ENCODE peak calls at places on chromosome 19, in five cellular contexts. W is HEK293T, I is GM12878, P is H1, G is HepG2. L is an unnamed sample.

GRCh38 chr19:4897146-4897545 is 5.5 kb downstream of the ARRDC5 start:
- DNase-seq in I (no peak), P (no peak), G (no peak), W (no peak), L (no peak)

GRCh38 chr19:48501446-48501960 is 10.1 kb downstream of the LMTK3 start:
- DNase-seq in W (peak; percentile 68), I (peak; percentile 43), G (peak; percentile 84), P (peak; percentile 90), L (peak; percentile 90)

GRCh38 chr19:19098703-19099632 is 35.2 kb downstream of the SLC25A42 start:
- DNase-seq in W (no peak), I (no peak), G (peak; percentile 97), P (no peak), L (no peak)

GRCh38 chr19:48629599-48630288 is 7.4 kb downstream of the DBP start:
- DNase-seq in P (peak; percentile 100), W (peak; percentile 67), I (no peak), G (no peak), L (peak; percentile 74)

GRCh38 chr19:13055213-13056051 is 47.2 kb downstream of the LYL1 start:
- DNase-seq in W (no peak), G (no peak), P (peak; percentile 80), I (no peak), L (no peak)

GRCh38 chr19:41811036-41811435 is 14.6 kb downstream of the CEACAM3 start:
- DNase-seq in P (no peak), W (no peak), G (no peak), I (no peak), L (no peak)

GRCh38 chr19:35533822-35534521 is 716 bp downstream of the GAPDHS start:
- DNase-seq in P (peak; percentile 82), W (no peak), G (peak; percentile 23), I (no peak), L (no peak)

GRCh38 chr19:29840066-29840950 is 28.5 kb downstream of the CCNE1 start:
- DNase-seq in I (no peak), W (no peak), G (no peak), P (no peak), L (no peak)

GRCh38 chr19:20182232-20182785 is 15.3 kb downstream of the ZNF486 start:
- DNase-seq in I (no peak), W (no peak), P (no peak), G (no peak), L (no peak)

GRCh38 chr19:40808021-40808325 is 9.0 kb downstream of the EGLN2 start:
- DNase-seq in G (no peak), W (no peak), P (no peak), I (no peak), L (no peak)

GRCh38 chr19:19597809-19598306 is 20.6 kb downstream of the PBX4 start:
- DNase-seq in P (no peak), I (peak; percentile 99), W (no peak), G (peak; percentile 27), L (no peak)

GRCh38 chr19:12873891-12874745 is 7.1 kb downstream of the DNASE2 start:
- DNase-seq in I (no peak), G (no peak), P (no peak), W (no peak), L (no peak)

GRCh38 chr19:11020423-11020822 is 59.6 kb downstream of the SMARCA4 start:
- DNase-seq in W (no peak), P (no peak), I (no peak), G (no peak), L (no peak)

GRCh38 chr19:30656520-30657100 is 284.4 kb downstream of the ZNF536 start:
- DNase-seq in I (no peak), P (no peak), G (no peak), W (no peak), L (no peak)

GRCh38 chr19:22545751-22546150 is 88.4 kb upstream of the ZNF492 start:
- DNase-seq in G (peak; percentile 3), P (peak; percentile 63), W (peak; percentile 38), I (no peak), L (peak; percentile 81)

GRCh38 chr19:48715681-48716171 is 3.8 kb downstream of the MAMSTR start:
- DNase-seq in G (no peak), P (no peak), W (no peak), I (no peak), L (no peak)

GRCh38 chr19:29415507-29415906 is 110.3 kb upstream of the VSTM2B start:
- DNase-seq in W (no peak), P (peak; percentile 54), G (no peak), I (no peak), L (no peak)

GRCh38 chr19:53103903-53104203 is 631 bp upstream of the ZNF160 start:
- DNase-seq in W (no peak), G (no peak), P (no peak), I (no peak), L (no peak)

GRCh38 chr19:18002347-18002850 is 5.6 kb upstream of the ARRDC2 start:
- DNase-seq in G (no peak), I (no peak), P (no peak), W (no peak), L (no peak)

GRCh38 chr19:29303035-29303706 is 90.2 kb upstream of the UQCRFS1 start:
- DNase-seq in I (no peak), W (no peak), G (no peak), P (no peak), L (no peak)

GRCh38 chr19:2805261-2805900 is 14.3 kb upstream of the ZNF554 start:
- DNase-seq in P (no peak), W (no peak), I (no peak), G (no peak), L (no peak)

GRCh38 chr19:41323023-41323422 is 13.1 kb downstream of the CCDC97 start:
- DNase-seq in P (no peak), G (no peak), I (no peak), W (no peak), L (no peak)

GRCh38 chr19:55460670-55461258 is 678 bp downstream of the ISOC2 start:
- DNase-seq in I (no peak), G (peak; percentile 84), P (peak; percentile 92), W (peak; percentile 71), L (peak; percentile 28)

GRCh38 chr19:40704491-40705361 is 12.0 kb downstream of the COQ8B start:
- DNase-seq in P (no peak), G (no peak), I (no peak), W (no peak), L (no peak)

GRCh38 chr19:10285393-10285792 is 1.4 kb upstream of the ICAM4 start:
- DNase-seq in G (no peak), P (no peak), I (no peak), W (no peak), L (no peak)

GRCh38 chr19:18029617-18030338 is 21.8 kb downstream of the ARRDC2 start:
- DNase-seq in P (no peak), G (peak; percentile 79), W (no peak), I (no peak), L (no peak)

GRCh38 chr19:52248256-52248655 is 21.1 kb upstream of the ZNF766 start:
- DNase-seq in I (no peak), G (peak; percentile 40), W (no peak), P (peak; percentile 56), L (no peak)

GRCh38 chr19:39497850-39498261 is 891 bp upstream of the DLL3 start:
- DNase-seq in I (no peak), W (peak; percentile 64), G (peak; percentile 36), P (peak; percentile 85), L (no peak)
- TF ChIP-seq SUZ12 in I (no peak), W (no peak), G (no peak), P (no peak), L (no peak)

DNA sequence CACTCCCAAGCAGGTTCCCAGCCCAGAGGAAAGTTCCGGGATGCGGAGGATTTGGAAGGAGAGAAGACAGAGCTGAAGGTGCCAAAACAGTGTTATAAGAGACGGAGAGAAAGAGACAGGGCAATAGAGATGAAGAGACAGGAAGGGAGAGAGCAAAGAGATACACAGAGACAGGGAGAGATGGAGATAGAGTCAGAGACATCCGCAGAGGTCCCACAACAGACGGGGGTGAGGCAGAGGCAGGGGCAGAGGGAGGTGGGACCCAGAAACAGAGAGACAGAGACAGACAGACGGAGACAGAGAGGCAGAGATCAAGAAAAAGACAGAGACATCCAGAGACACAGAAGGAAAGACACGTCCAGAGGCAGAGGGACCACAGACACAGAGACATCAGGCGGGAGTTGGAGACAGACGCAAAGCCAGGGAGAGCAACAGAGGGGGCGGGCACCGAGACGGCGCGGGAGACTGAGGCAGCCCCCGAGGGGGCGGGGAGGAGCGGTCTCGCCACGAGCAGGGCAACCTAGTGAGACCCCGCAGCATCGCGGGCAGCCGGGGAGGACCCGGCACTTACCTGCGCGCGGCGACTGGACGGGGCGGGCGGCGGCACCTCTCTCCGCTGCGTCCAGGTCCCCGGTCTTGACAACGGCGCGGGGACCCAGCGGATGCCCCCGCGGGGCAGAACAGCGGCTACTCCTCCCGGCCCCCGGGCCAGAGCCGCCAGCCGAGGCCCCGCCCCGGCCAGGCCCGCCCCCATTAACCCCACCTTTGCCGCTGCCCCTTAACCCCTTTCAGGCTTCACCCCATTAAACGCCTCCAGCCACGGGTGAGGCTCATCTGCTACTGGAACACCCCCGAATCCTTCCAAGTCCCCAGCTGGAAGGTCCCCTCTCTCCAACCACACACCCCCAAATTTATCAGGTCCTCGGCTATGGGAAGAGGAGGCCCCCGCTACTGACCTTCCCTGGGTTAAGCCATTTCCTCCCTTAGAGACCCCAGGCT is at the start of gene GPR4:
- DNase-seq in G (no peak), W (peak; percentile 27), I (no peak), P (peak; percentile 82), L (no peak)
- TF ChIP-seq SUZ12 in G (no peak), W (no peak), I (no peak), P (no peak), L (no peak)

GRCh38 chr19:47228168-47228936 is 2.6 kb downstream of the BBC3 start:
- DNase-seq in G (peak; percentile 69), W (no peak), P (peak; percentile 72), I (no peak), L (no peak)

GRCh38 chr19:47227347-47228167 is 3.4 kb downstream of the BBC3 start:
- DNase-seq in W (peak; percentile 60), G (peak; percentile 88), I (peak; percentile 69), P (peak; percentile 94), L (peak; percentile 95)

GRCh38 chr19:47229674-47230121 is 1.3 kb downstream of the BBC3 start:
- DNase-seq in P (no peak), I (no peak), W (no peak), G (no peak), L (no peak)

GRCh38 chr19:47230122-47230920 is 678 bp downstream of the BBC3 start:
- DNase-seq in G (peak; percentile 32), P (peak; percentile 93), I (no peak), W (peak; percentile 45), L (no peak)

DNA sequence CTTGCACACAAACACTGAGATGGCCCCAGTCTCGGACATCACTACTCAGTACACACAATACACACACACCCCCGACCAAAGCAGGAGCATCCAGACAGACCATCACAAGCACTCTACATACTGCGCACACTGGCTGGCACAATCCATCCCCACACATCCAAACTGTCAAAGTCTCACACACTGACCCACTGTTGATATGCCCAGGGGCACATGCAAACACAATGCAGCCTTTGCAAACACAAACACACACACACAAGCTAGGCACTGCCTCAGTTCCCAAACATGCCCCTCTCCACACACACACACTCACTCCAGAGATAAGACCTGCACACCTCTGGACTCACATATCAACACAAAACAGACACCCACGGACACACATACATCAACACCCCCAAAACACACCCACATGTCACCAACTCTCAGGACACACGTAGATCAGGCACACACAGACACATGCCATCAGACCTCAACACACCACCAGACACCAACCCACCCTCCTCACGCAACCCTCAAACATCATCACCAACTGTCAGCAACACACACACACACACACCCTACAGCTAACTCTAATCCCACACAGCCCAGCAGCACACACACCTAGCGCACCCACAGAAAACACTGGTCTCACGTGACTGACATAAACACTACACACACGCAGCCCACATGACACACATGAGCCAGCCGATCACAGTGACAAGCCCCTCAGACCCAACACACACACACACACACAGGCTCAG is 1.9 kb downstream of the BBC3 start:
- DNase-seq in G (peak; percentile 32), I (no peak), P (no peak), W (no peak), L (no peak)
- TF ChIP-seq SUZ12 in G (no peak), I (no peak), P (no peak), W (no peak), L (no peak)

GRCh38 chr19:6765738-6766356 is 1.4 kb downstream of the SH2D3A start:
- DNase-seq in G (peak; percentile 19), P (peak; percentile 80), W (no peak), I (no peak), L (peak; percentile 70)
- TF ChIP-seq SUZ12 in G (no peak), P (no peak), W (no peak), I (no peak), L (no peak)